ENCODE peak calls at places on chromosomes 6 and 20, in four cellular contexts. T is GM20000, B is AG09319, C is ACHN. R is an unnamed sample.

GRCh38 chr20:35954907-35955251 is 577 bp upstream of the SCAND1 start:
- DNase-seq in B (no peak), C (peak), T (peak), R (no peak)

GRCh38 chr6:125073071-125073470 is 80.5 kb upstream of the TPD52L1 start:
- DNase-seq in B (no peak), C (no peak), T (no peak), R (no peak)

GRCh38 chr20:6671829-6672228 is 95.7 kb upstream of the BMP2 start:
- DNase-seq in T (no peak), B (no peak), C (no peak), R (no peak)

GRCh38 chr6:5511924-5512323 is 250.6 kb downstream of the FARS2 start:
- DNase-seq in B (peak), C (no peak), T (no peak), R (no peak)

GRCh38 chr6:166169549-166170421 is 2.1 kb upstream of the TBXT start:
- DNase-seq in T (no peak), C (no peak), B (no peak), R (no peak)

GRCh38 chr6:134911532-134911931 is 38.4 kb downstream of the ALDH8A1 start:
- DNase-seq in C (peak), T (no peak), B (no peak), R (no peak)

GRCh38 chr6:132813173-132813856 is 1.1 kb upstream of the RPS12 start:
- DNase-seq in B (no peak), T (peak), C (peak), R (peak)

GRCh38 chr6:28335040-28335563 is 846 bp downstream of the ZSCAN31 start:
- DNase-seq in C (no peak), T (no peak), B (no peak), R (no peak)

GRCh38 chr20:49279677-49280462 is 2.0 kb upstream of the ZNFX1 start:
- DNase-seq in T (no peak), C (no peak), B (no peak), R (no peak)

GRCh38 chr6:14921170-14921569 is 324.7 kb upstream of the JARID2 start:
- DNase-seq in T (no peak), C (no peak), B (no peak), R (no peak)

GRCh38 chr6:26401987-26402658 is at the start of gene BTN3A1:
- DNase-seq in T (peak), B (peak), C (peak), R (peak)

GRCh38 chr6:139135578-139136545 is 982 bp downstream of the HECA start:
- DNase-seq in T (peak), B (no peak), C (peak), R (peak)

GRCh38 chr20:15925376-15925775 is 647.9 kb downstream of the KIF16B start:
- DNase-seq in T (no peak), C (no peak), B (no peak), R (no peak)

GRCh38 chr6:15481892-15482291 is 180.9 kb downstream of the DTNBP1 start:
- DNase-seq in B (no peak), C (no peak), T (no peak), R (no peak)

GRCh38 chr6:38570750-38571149 is 69.0 kb downstream of the BTBD9 start:
- DNase-seq in C (peak), B (no peak), T (no peak), R (no peak)

GRCh38 chr6:157260735-157261134 is 62.6 kb downstream of the TMEM242 start:
- DNase-seq in T (no peak), B (no peak), C (no peak), R (no peak)

GRCh38 chr6:112245511-112246203 is 8.7 kb downstream of the LAMA4 start:
- DNase-seq in C (no peak), T (no peak), B (peak), R (no peak)

GRCh38 chr20:17854307-17854903 is 114.2 kb downstream of the SNX5 start:
- DNase-seq in B (no peak), C (no peak), T (no peak), R (no peak)

GRCh38 chr20:44738779-44739477 is 6.7 kb upstream of the KCNK15 start:
- DNase-seq in T (peak), B (peak), C (peak), R (no peak)

GRCh38 chr20:17442588-17442987 is 88.6 kb downstream of the BFSP1 start:
- DNase-seq in B (no peak), T (no peak), C (no peak), R (no peak)

GRCh38 chr6:110590821-110591351 is 114.5 kb upstream of the SLC22A16 start:
- DNase-seq in T (peak), C (no peak), B (no peak), R (peak)

GRCh38 chr20:40279390-40279789 is 409.6 kb downstream of the MAFB start:
- DNase-seq in C (no peak), B (peak), T (no peak), R (no peak)

GRCh38 chr6:68730291-68731054 is 95.4 kb downstream of the ADGRB3 start:
- DNase-seq in B (no peak), T (no peak), C (no peak), R (no peak)

GRCh38 chr6:6686748-6687601 is 98.5 kb downstream of the LY86 start:
- DNase-seq in B (no peak), T (no peak), C (peak), R (no peak)

GRCh38 chr20:17993546-17993945 is 24.7 kb downstream of the MGME1 start:
- DNase-seq in C (no peak), T (no peak), B (no peak), R (no peak)

GRCh38 chr20:40481337-40481736 is 207.7 kb downstream of the MAFB start:
- DNase-seq in B (no peak), C (no peak), T (no peak), R (no peak)

GRCh38 chr6:31736768-31737314 is 511 bp upstream of the CLIC1 start:
- DNase-seq in B (no peak), T (no peak), C (no peak), R (no peak)

GRCh38 chr6:85132091-85132490 is 317.8 kb upstream of the NT5E start:
- DNase-seq in B (no peak), C (no peak), T (no peak), R (no peak)

GRCh38 chr20:48603819-48604405 is 223.9 kb downstream of the PREX1 start:
- DNase-seq in T (no peak), B (no peak), C (no peak), R (no peak)

R was measured in GM06990.